ENCODE peak calls at places on chromosomes 3 and 15, in four cellular contexts. G is HL-60, V is choroid plexus epithelial cell, T is adrenal gland. W is an unnamed sample.
A peak's percentile ranks its signal among the peaks of the same experiment; 100 is the strongest.

GRCh38 chr3:52608337-52608736 is 71.9 kb downstream of the UQCC5 start:
- DNase-seq in T (no peak), G (no peak), V (no peak), W (no peak)

GRCh38 chr3:157786216-157786615 is 283.0 kb upstream of the VEPH1 start:
- DNase-seq in T (no peak), V (peak; percentile 67), G (no peak), W (peak; percentile 85)

GRCh38 chr3:32778389-32778788 is 39.4 kb upstream of the TRIM71 start:
- DNase-seq in T (no peak), V (no peak), G (no peak), W (no peak)

GRCh38 chr3:32372213-32372490 is 19.5 kb upstream of the CMTM7 start:
- DNase-seq in G (no peak), T (no peak), V (no peak), W (no peak)

GRCh38 chr3:191066669-191067068 is 132.4 kb upstream of the OSTN start:
- DNase-seq in T (no peak), G (no peak), V (peak; percentile 39), W (no peak)

GRCh38 chr3:48990636-48991421 is 788 bp downstream of the P4HTM start:
- DNase-seq in T (peak; percentile 40), V (no peak), G (peak; percentile 48), W (no peak)

GRCh38 chr3:12158387-12159226 is at the start of gene TIMP4:
- DNase-seq in V (peak; percentile 94), G (no peak), T (peak; percentile 10), W (no peak)

GRCh38 chr3:103767635-103768034 is 1332.8 kb downstream of the ZPLD1 start:
- DNase-seq in V (no peak), G (no peak), T (no peak), W (no peak)

GRCh38 chr3:139811331-139811730 is 123.7 kb upstream of the CLSTN2 start:
- DNase-seq in T (no peak), G (no peak), V (peak; percentile 63), W (no peak)

GRCh38 chr3:160368804-160369203 is 30.2 kb downstream of the IFT80 start:
- DNase-seq in T (no peak), G (no peak), V (no peak), W (no peak)

GRCh38 chr3:167750273-167750971 is 14.9 kb downstream of the SERPINI1 start:
- DNase-seq in G (no peak), V (peak; percentile 13), T (no peak), W (no peak)

GRCh38 chr3:131802029-131802428 is 232.8 kb downstream of the CPNE4 start:
- DNase-seq in T (no peak), G (no peak), V (no peak), W (no peak)

GRCh38 chr3:72100062-72100511 is 315.1 kb upstream of the PROK2 start:
- DNase-seq in G (no peak), T (peak; percentile 14), V (no peak), W (no peak)

GRCh38 chr3:148360046-148360445 is 337.7 kb upstream of the AGTR1 start:
- DNase-seq in T (no peak), G (no peak), V (peak; percentile 71), W (peak; percentile 1)

GRCh38 chr3:109072208-109072607 is 45.7 kb downstream of the MORC1 start:
- DNase-seq in V (no peak), G (no peak), T (no peak), W (no peak)

GRCh38 chr15:52080031-52080430 is 32.5 kb downstream of the BCL2L10 start:
- DNase-seq in G (no peak), T (no peak), V (peak; percentile 57), W (no peak)

GRCh38 chr3:177735441-177735840 is 538.2 kb upstream of the TBL1XR1 start:
- DNase-seq in G (no peak), V (peak; percentile 23), T (no peak), W (no peak)

GRCh38 chr3:194552327-194552949 is 65.6 kb upstream of the ATP13A3 start:
- DNase-seq in V (no peak), T (no peak), G (no peak), W (no peak)

GRCh38 chr3:128681277-128681829 is 30.7 kb upstream of the RPN1 start:
- DNase-seq in G (peak; percentile 71), V (no peak), T (no peak), W (no peak)

GRCh38 chr3:194715022-194715800 is 29.5 kb downstream of the FAM43A start:
- DNase-seq in V (peak; percentile 45), T (no peak), G (no peak), W (no peak)

GRCh38 chr3:191380001-191380400 is 49.7 kb upstream of the UTS2B start:
- DNase-seq in T (no peak), G (no peak), V (no peak), W (no peak)

GRCh38 chr3:30642715-30643361 is 36.4 kb downstream of the TGFBR2 start:
- DNase-seq in V (no peak), G (no peak), T (no peak), W (no peak)

GRCh38 chr3:197082871-197083270 is 53.3 kb upstream of the MELTF start:
- DNase-seq in T (no peak), G (no peak), V (peak; percentile 26), W (no peak)

GRCh38 chr3:107753494-107753893 is 230.7 kb downstream of the BBX start:
- DNase-seq in V (peak; percentile 58), T (peak; percentile 60), G (no peak), W (no peak)

GRCh38 chr3:22475665-22476064 is 724.7 kb upstream of the ZNF385D start:
- DNase-seq in V (no peak), G (no peak), T (no peak), W (no peak)

GRCh38 chr3:63763156-63763555 is 55.9 kb upstream of the C3orf49 start:
- DNase-seq in T (no peak), V (peak; percentile 3), G (no peak), W (peak; percentile 24)

GRCh38 chr3:20480771-20481170 is 294.8 kb upstream of the SGO1 start:
- DNase-seq in V (peak; percentile 3), T (no peak), G (no peak), W (no peak)

GRCh38 chr15:47756872-47757271 is 39.6 kb downstream of the SEMA6D start:
- DNase-seq in V (peak; percentile 82), G (no peak), T (peak; percentile 1), W (peak; percentile 45)

GRCh38 chr15:92009162-92009561 is 155.7 kb downstream of the SLCO3A1 start:
- DNase-seq in V (no peak), G (no peak), T (peak; percentile 24), W (no peak)

GRCh38 chr3:50238549-50239026 is 2.6 kb downstream of the GNAI2 start:
- DNase-seq in V (no peak), G (no peak), T (peak; percentile 95), W (no peak)

GRCh38 chr3:184949570-184949969 is 137.6 kb downstream of the VPS8 start:
- DNase-seq in G (no peak), V (no peak), T (no peak), W (no peak)

GRCh38 chr3:33083958-33084357 is 13.0 kb downstream of the GLB1 start:
- DNase-seq in G (no peak), V (no peak), T (no peak), W (no peak)

GRCh38 chr15:99135194-99135593 is 30.3 kb downstream of the SYNM start:
- DNase-seq in V (peak; percentile 32), T (peak; percentile 34), G (no peak), W (no peak)

GRCh38 chr3:194686816-194687637 is 1.3 kb downstream of the FAM43A start:
- DNase-seq in G (no peak), V (peak; percentile 69), T (peak; percentile 29), W (no peak)

GRCh38 chr3:66153471-66153870 is 67.3 kb upstream of the SLC25A26 start:
- DNase-seq in G (no peak), T (no peak), V (no peak), W (no peak)

GRCh38 chr3:84547971-84548970 is 410.5 kb upstream of the CADM2 start:
- DNase-seq in V (peak; percentile 51), G (no peak), T (peak; percentile 30), W (no peak)

GRCh38 chr15:96495386-96495785 is 164.9 kb downstream of the NR2F2 start:
- DNase-seq in G (no peak), V (no peak), T (no peak), W (no peak)

DNA sequence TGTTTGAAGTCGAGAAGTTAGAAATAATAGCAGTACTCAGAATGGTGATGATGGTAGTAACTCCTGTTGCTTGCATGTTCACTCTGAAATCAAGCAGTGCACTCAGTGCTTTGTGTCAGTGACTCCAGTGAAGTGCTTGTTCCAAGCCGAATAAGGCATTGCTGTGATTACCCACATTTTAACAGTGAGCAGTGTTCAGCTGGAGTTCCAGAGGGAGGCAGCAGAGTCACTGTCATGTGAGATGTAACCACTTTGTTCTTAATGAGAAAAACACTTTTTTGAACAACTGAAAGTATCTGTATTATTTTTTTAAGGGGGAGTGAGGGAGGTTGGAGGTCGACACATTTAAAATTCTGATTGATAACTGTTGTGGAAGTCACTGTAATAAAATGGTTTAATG is 3.7 kb downstream of the MDFIC2 start:
- DNase-seq in G (no peak), V (peak; percentile 72), T (no peak), W (no peak)
- TF ChIP-seq CTCF in G (no peak), V (peak; percentile 68), T (no peak), W (no peak)

GRCh38 chr15:66401130-66402021 is 14.7 kb downstream of the MAP2K1 start:
- DNase-seq in G (no peak), T (no peak), V (no peak), W (no peak)
- TF ChIP-seq CTCF in G (no peak), T (no peak), V (peak; percentile 22), W (no peak)

GRCh38 chr3:126746395-126747177 is 42.5 kb downstream of the CHCHD6 start:
- DNase-seq in G (no peak), T (peak; percentile 8), V (peak; percentile 76), W (no peak)
- TF ChIP-seq CTCF in G (no peak), T (no peak), V (peak; percentile 46), W (no peak)

GRCh38 chr3:53671192-53672021 is 174.8 kb downstream of the CHDH start:
- DNase-seq in V (no peak), T (no peak), G (no peak), W (no peak)

GRCh38 chr3:53666026-53666425 is 171.6 kb downstream of the CACNA1D start:
- DNase-seq in T (no peak), V (no peak), G (no peak), W (no peak)

GRCh38 chr3:53672987-53673386 is 173.2 kb downstream of the CHDH start:
- DNase-seq in V (no peak), G (no peak), T (no peak), W (no peak)

GRCh38 chr3:53665606-53666005 is 171.2 kb downstream of the CACNA1D start:
- DNase-seq in G (no peak), V (no peak), T (no peak), W (no peak)

DNA sequence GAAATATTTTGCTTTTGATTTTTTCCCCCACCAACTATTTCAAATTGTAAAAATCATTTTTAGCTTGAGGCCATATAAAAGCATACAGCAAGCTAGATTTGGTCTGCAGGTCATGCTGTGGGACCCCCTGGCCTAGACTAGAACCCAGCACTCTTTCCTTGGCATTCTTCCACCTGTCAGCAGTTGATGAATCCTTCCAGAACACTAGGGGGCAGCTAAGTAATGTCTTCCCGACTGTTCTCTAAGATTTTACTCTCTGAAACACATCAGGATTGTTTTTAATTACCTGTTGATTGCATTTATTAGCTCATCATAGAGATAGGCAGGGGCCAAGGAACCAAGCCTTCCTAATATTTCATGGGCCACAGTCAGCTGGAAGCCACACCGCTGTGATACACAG is 174.5 kb downstream of the CACNA1D start:
- DNase-seq in G (no peak), V (peak; percentile 26), T (no peak), W (no peak)
- TF ChIP-seq CTCF in G (no peak), V (peak; percentile 61), T (no peak), W (peak; percentile 41)

W was measured in AG09319.